ENCODE peak calls at places on chromosomes 1 and 21, in ten cellular contexts. S, R, A, B, Y, Q, C, D, J and V are unnamed samples.

GRCh38 chr1:94572780-94573179 is 31.2 kb upstream of the F3 start:
- DNase-seq in Q (no peak), R (no peak), B (no peak), J (no peak), S (no peak), Y (no peak), D (no peak), C (no peak), A (no peak), V (no peak)

GRCh38 chr1:218705911-218706893 is 361.1 kb downstream of the TGFB2 start:
- DNase-seq in A (no peak), S (no peak), Q (no peak), C (peak), Y (no peak), B (no peak), D (no peak), R (no peak), J (peak), V (no peak)

GRCh38 chr1:230109871-230110667 is 43.0 kb downstream of the GALNT2 start:
- DNase-seq in S (no peak), A (peak), C (peak), Y (no peak), D (peak), R (no peak), J (no peak), B (no peak), Q (no peak), V (no peak)

GRCh38 chr1:212401838-212402582 is 12.7 kb downstream of the PACC1 start:
- DNase-seq in J (peak), B (no peak), D (peak), Q (no peak), R (no peak), S (no peak), Y (no peak), A (no peak), C (peak), V (no peak)

GRCh38 chr1:82790556-82790955 is 989.8 kb downstream of the ADGRL2 start:
- DNase-seq in Y (no peak), R (no peak), C (no peak), B (no peak), J (no peak), S (no peak), Q (no peak), A (no peak), D (no peak), V (no peak)

GRCh38 chr1:56508523-56508983 is 70.8 kb downstream of the PLPP3 start:
- DNase-seq in Q (no peak), C (peak), J (peak), Y (peak), A (no peak), D (no peak), B (no peak), S (peak), R (no peak), V (no peak)

GRCh38 chr1:235802901-235803423 is 63.7 kb downstream of the LYST start:
- DNase-seq in Y (no peak), Q (no peak), D (no peak), B (no peak), J (no peak), A (no peak), C (no peak), S (no peak), R (no peak), V (no peak)

GRCh38 chr1:21843208-21843607 is 31.1 kb downstream of the LDLRAD2 start:
- DNase-seq in R (no peak), B (no peak), J (no peak), C (no peak), S (no peak), A (no peak), Q (no peak), Y (no peak), D (no peak), V (no peak)

GRCh38 chr1:151526735-151527520 is 13.2 kb upstream of the TUFT1 start:
- DNase-seq in B (no peak), A (no peak), J (no peak), Y (no peak), C (no peak), S (no peak), Q (no peak), D (no peak), R (no peak), V (no peak)

GRCh38 chr21:36545776-36546511 is 66.0 kb upstream of the CLDN14 start:
- DNase-seq in A (no peak), S (no peak), Y (no peak), D (no peak), C (no peak), J (no peak), R (no peak), Q (no peak), B (no peak), V (no peak)

GRCh38 chr1:223708001-223708359 is 4.4 kb upstream of the CAPN2 start:
- DNase-seq in S (no peak), R (no peak), C (no peak), Y (no peak), B (no peak), D (peak), J (no peak), A (no peak), Q (no peak), V (no peak)

GRCh38 chr1:109933856-109934711 is 23.4 kb downstream of the CSF1 start:
- DNase-seq in Y (no peak), B (no peak), A (no peak), J (peak), R (no peak), C (peak), D (no peak), S (no peak), Q (no peak), V (no peak)

GRCh38 chr21:37660709-37661108 is 255.5 kb downstream of the KCNJ6 start:
- DNase-seq in D (no peak), A (no peak), S (no peak), R (no peak), J (no peak), B (no peak), Y (no peak), Q (no peak), C (no peak), V (no peak)

GRCh38 chr1:46539968-46540367 is 11.5 kb downstream of the KNCN start:
- DNase-seq in Q (no peak), D (no peak), B (no peak), C (peak), Y (peak), J (peak), A (no peak), S (no peak), R (no peak), V (no peak)

GRCh38 chr1:111842411-111842810 is 86.7 kb downstream of the DDX20 start:
- DNase-seq in D (no peak), B (no peak), C (no peak), A (no peak), Q (no peak), R (no peak), Y (no peak), S (no peak), J (no peak), V (no peak)

GRCh38 chr1:209653915-209654351 is 1.7 kb upstream of the LAMB3 start:
- DNase-seq in D (no peak), S (no peak), J (no peak), Y (no peak), B (no peak), Q (no peak), C (no peak), R (no peak), A (no peak), V (no peak)

GRCh38 chr1:169133801-169134558 is 27.5 kb downstream of the ATP1B1 start:
- DNase-seq in A (no peak), Q (no peak), J (peak), D (no peak), Y (no peak), B (no peak), S (no peak), R (no peak), C (no peak), V (no peak)

GRCh38 chr1:226938903-226939438 is 1.1 kb upstream of the COQ8A start:
- DNase-seq in A (no peak), C (peak), Y (no peak), B (no peak), J (peak), R (no peak), Q (no peak), S (no peak), D (no peak), V (no peak)

GRCh38 chr1:175072131-175072941 is 4.7 kb downstream of the TNN start:
- DNase-seq in B (no peak), C (peak), Y (no peak), A (no peak), R (peak), D (peak), J (peak), Q (no peak), S (peak), V (no peak)

GRCh38 chr1:155062702-155063411 is 683 bp upstream of the EFNA4 start:
- DNase-seq in C (peak), R (peak), A (peak), S (peak), Q (no peak), B (peak), Y (peak), D (peak), J (peak), V (no peak)

GRCh38 chr1:206833741-206834140 is 31.7 kb upstream of the IL20 start:
- DNase-seq in C (no peak), A (no peak), J (peak), Y (no peak), D (no peak), R (no peak), S (no peak), Q (no peak), B (no peak), V (no peak)

GRCh38 chr1:147334292-147334691 is 91.8 kb downstream of the CHD1L start:
- DNase-seq in Q (no peak), S (no peak), Y (no peak), B (no peak), R (no peak), A (no peak), J (no peak), C (no peak), D (no peak), V (no peak)

GRCh38 chr1:31830065-31830464 is 14.2 kb upstream of the SPOCD1 start:
- DNase-seq in R (no peak), S (no peak), B (no peak), D (peak), J (no peak), A (no peak), Q (no peak), C (no peak), Y (no peak), V (no peak)

GRCh38 chr1:63522891-63523728 is at the start of the genes EFCAB7 and ITGB3BP:
- DNase-seq in J (peak), Y (peak), Q (peak), B (peak), S (peak), A (peak), R (peak), C (peak), D (peak), V (peak)

GRCh38 chr1:48236716-48237470 is 14.4 kb downstream of the SLC5A9 start:
- DNase-seq in R (no peak), B (no peak), Y (no peak), C (peak), S (no peak), A (peak), D (peak), J (peak), Q (no peak), V (no peak)

GRCh38 chr1:228259951-228260350 is 52.1 kb downstream of the OBSCN start:
- DNase-seq in J (no peak), C (no peak), D (peak), R (no peak), B (no peak), S (no peak), Y (no peak), Q (no peak), A (no peak), V (no peak)

DNA sequence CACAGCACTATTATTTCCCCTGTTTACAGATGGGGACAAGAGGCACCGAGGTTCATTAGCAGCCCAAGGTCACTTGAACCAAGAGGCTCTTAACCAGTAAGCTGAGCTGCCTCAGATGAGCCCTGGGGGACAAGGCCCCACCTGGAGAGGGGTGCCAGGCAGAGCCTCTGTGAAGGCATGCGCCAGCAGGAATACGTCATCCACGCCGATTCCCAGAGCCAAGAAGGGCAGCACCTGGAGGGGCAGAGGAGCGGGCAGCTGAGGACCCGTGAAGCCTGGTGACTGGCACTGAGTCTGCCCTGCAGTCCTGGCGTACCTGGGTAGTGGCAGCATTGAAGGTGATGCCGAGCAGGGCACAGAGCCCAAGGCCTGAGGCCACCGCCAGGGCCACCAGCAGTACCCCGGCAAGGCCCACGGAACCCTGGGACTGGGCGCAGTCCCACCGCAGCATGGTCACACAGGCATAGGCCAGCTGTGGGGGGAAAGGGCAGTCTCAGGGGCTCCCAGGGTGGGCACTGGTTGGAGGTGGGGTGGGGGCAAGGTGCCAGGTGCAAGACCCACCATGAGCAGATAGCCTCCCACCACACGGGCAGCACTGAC is 14.1 kb downstream of the PTCH2 start:
- DNase-seq in S (no peak), Y (no peak), C (no peak), R (no peak), Q (no peak), J (no peak), B (no peak), D (no peak), A (no peak), V (no peak)
- H3K27ac ChIP-seq in S (no peak), Y (no peak), C (no peak), R (no peak), Q (no peak), J (no peak), B (no peak), D (no peak), A (no peak), V (no peak)

GRCh38 chr1:62356257-62356835 is 37.1 kb upstream of the KANK4 start:
- DNase-seq in Y (no peak), A (no peak), Q (no peak), D (no peak), R (no peak), B (no peak), S (no peak), C (peak), J (peak), V (no peak)
- H3K27ac ChIP-seq in Y (no peak), A (no peak), Q (no peak), D (no peak), R (no peak), B (no peak), S (no peak), C (no peak), J (no peak), V (no peak)

GRCh38 chr1:57615956-57616355 is 192.1 kb upstream of the DAB1 start:
- DNase-seq in B (no peak), A (no peak), S (no peak), C (no peak), Y (no peak), R (no peak), Q (no peak), J (no peak), D (no peak), V (no peak)
- H3K27ac ChIP-seq in B (no peak), A (no peak), S (no peak), C (no peak), Y (no peak), R (no peak), Q (no peak), J (no peak), D (no peak), V (no peak)

GRCh38 chr1:162230517-162230916 is 146.1 kb downstream of the SPATA46 start:
- DNase-seq in C (no peak), Q (no peak), D (no peak), Y (no peak), R (no peak), A (no peak), B (no peak), S (no peak), J (no peak), V (no peak)

GRCh38 chr1:162228586-162228985 is 148.1 kb downstream of the SPATA46 start:
- DNase-seq in A (no peak), Y (no peak), Q (no peak), S (no peak), B (no peak), J (no peak), C (no peak), D (no peak), R (no peak), V (no peak)

GRCh38 chr1:162232034-162232433 is 144.6 kb downstream of the SPATA46 start:
- DNase-seq in J (no peak), B (no peak), R (no peak), S (no peak), A (no peak), C (no peak), D (no peak), Q (no peak), Y (no peak), V (no peak)

GRCh38 chr1:162229534-162229933 is 147.1 kb downstream of the SPATA46 start:
- DNase-seq in S (no peak), R (no peak), J (no peak), C (no peak), Y (no peak), D (no peak), Q (no peak), B (no peak), A (no peak), V (no peak)

GRCh38 chr1:162230096-162230495 is 146.6 kb downstream of the SPATA46 start:
- DNase-seq in B (no peak), A (no peak), R (no peak), D (peak), S (no peak), J (peak), Y (no peak), Q (no peak), C (no peak), V (no peak)
- H3K27ac ChIP-seq in B (no peak), A (no peak), R (no peak), D (no peak), S (no peak), J (no peak), Y (no peak), Q (no peak), C (no peak), V (no peak)

GRCh38 chr21:42473495-42474042 is 22.5 kb downstream of the RSPH1 start:
- DNase-seq in R (no peak), A (no peak), Q (no peak), D (no peak), Y (no peak), S (no peak), B (no peak), C (no peak), J (no peak), V (no peak)
- H3K27ac ChIP-seq in R (no peak), A (no peak), Q (no peak), D (no peak), Y (no peak), S (no peak), B (no peak), C (no peak), J (peak), V (no peak)